ENCODE peak calls at places on chromosomes 4 and X, in five cellular contexts. F is anterior cingulate cortex; V is cerebellar cortex; H is effector CD4-positive, alpha-beta T cell; P is brain pericyte. R is an unnamed sample.

GRCh38 chrX:24890677-24891076 is 125.1 kb downstream of the ARX start:
- DNase-seq in F (no peak), V (no peak), H (no peak), P (no peak), R (no peak)

GRCh38 chr4:23235613-23236390 is 543.1 kb downstream of the GBA3 start:
- DNase-seq in F (no peak), V (no peak), H (no peak), P (no peak), R (no peak)

GRCh38 chr4:20370284-20370683 is 118.6 kb downstream of the SLIT2 start:
- DNase-seq in F (no peak), V (no peak), H (no peak), P (no peak), R (no peak)

GRCh38 chr4:89434364-89434988 is 126.9 kb upstream of the GPRIN3 start:
- DNase-seq in F (no peak), V (peak; percentile 82), H (no peak), P (peak; percentile 5), R (no peak)

GRCh38 chr4:5619913-5620625 is 88.3 kb downstream of the EVC2 start:
- DNase-seq in F (no peak), V (no peak), H (no peak), P (no peak), R (no peak)

GRCh38 chr4:145069361-145069760 is 28.6 kb downstream of the ANAPC10 start:
- DNase-seq in F (no peak), V (no peak), H (no peak), P (no peak), R (no peak)

GRCh38 chrX:95346854-95347253 is 1337.8 kb upstream of the DIAPH2 start:
- DNase-seq in F (no peak), V (no peak), H (no peak), P (no peak), R (no peak)

GRCh38 chrX:2719774-2720447 is 28.8 kb downstream of the CD99 start:
- DNase-seq in F (no peak), V (no peak), H (no peak), P (no peak), R (no peak)

GRCh38 chrX:50697691-50698090 is 116.3 kb downstream of the SHROOM4 start:
- DNase-seq in F (no peak), V (no peak), H (no peak), P (no peak), R (no peak)

GRCh38 chrX:3522016-3522690 is 175.7 kb upstream of the MXRA5 start:
- DNase-seq in F (no peak), V (no peak), H (no peak), P (peak; percentile 15), R (no peak)

GRCh38 chr4:3444351-3445110 is 2.8 kb downstream of the HGFAC start:
- DNase-seq in F (no peak), V (no peak), H (no peak), P (no peak), R (no peak)

GRCh38 chrX:44871114-44871645 is 1.8 kb upstream of the KDM6A start:
- DNase-seq in F (no peak), V (peak; percentile 31), H (no peak), P (no peak), R (no peak)

GRCh38 chr4:111802191-111802590 is 343.1 kb upstream of the FAM241A start:
- DNase-seq in F (no peak), V (no peak), H (no peak), P (no peak), R (no peak)

GRCh38 chrX:40278340-40279090 is 180.8 kb upstream of the BCOR start:
- DNase-seq in F (no peak), V (no peak), H (peak; percentile 57), P (no peak), R (no peak)

GRCh38 chrX:41559662-41560061 is 112.5 kb downstream of the NYX start:
- DNase-seq in F (no peak), V (no peak), H (no peak), P (peak; percentile 40), R (no peak)

GRCh38 chrX:103310592-103311400 is at the start of gene BEX2:
- DNase-seq in F (peak; percentile 54), V (peak; percentile 91), H (peak; percentile 73), P (no peak), R (peak; percentile 53)

GRCh38 chrX:47243351-47243750 is 10.5 kb downstream of the USP11 start:
- DNase-seq in F (no peak), V (no peak), H (no peak), P (no peak), R (no peak)

GRCh38 chrX:150239946-150240642 is 123.0 kb upstream of the MAMLD1 start:
- DNase-seq in F (no peak), V (no peak), H (no peak), P (no peak), R (no peak)

GRCh38 chr4:185839770-185840169 is 27.8 kb upstream of the SORBS2 start:
- DNase-seq in F (no peak), V (peak; percentile 46), H (no peak), P (peak; percentile 75), R (no peak)

GRCh38 chr4:188992706-188993105 is 853.5 kb downstream of the TRIML1 start:
- DNase-seq in F (no peak), V (no peak), H (no peak), P (no peak), R (no peak)

GRCh38 chr4:140049024-140049923 is 104.7 kb downstream of the MAML3 start:
- DNase-seq in F (peak; percentile 14), V (peak; percentile 94), H (peak; percentile 19), P (no peak), R (no peak)

GRCh38 chrX:129797251-129797906 is 17.6 kb downstream of the SASH3 start:
- DNase-seq in F (no peak), V (no peak), H (no peak), P (no peak), R (no peak)

GRCh38 chr4:158630893-158631292 is 40.8 kb downstream of the C4orf46 start:
- DNase-seq in F (no peak), V (no peak), H (no peak), P (no peak), R (no peak)

GRCh38 chr4:40264497-40264896 is 67.7 kb downstream of the RHOH start:
- DNase-seq in F (no peak), V (no peak), H (no peak), P (no peak), R (no peak)

GRCh38 chr4:139557506-139558110 is 1.6 kb upstream of the SETD7 start:
- DNase-seq in F (no peak), V (peak; percentile 11), H (no peak), P (no peak), R (no peak)

GRCh38 chr4:102736636-102737549 is 23.9 kb downstream of the MANBA start:
- DNase-seq in F (no peak), V (no peak), H (no peak), P (no peak), R (no peak)

GRCh38 chrX:24515447-24515846 is 50.4 kb downstream of the PDK3 start:
- DNase-seq in F (no peak), V (peak; percentile 29), H (no peak), P (no peak), R (no peak)

GRCh38 chrX:68684919-68685304 is 37.4 kb downstream of the STARD8 start:
- DNase-seq in F (no peak), V (no peak), H (no peak), P (no peak), R (no peak)

GRCh38 chrX:2315434-2315833 is 185.3 kb downstream of the DHRSX start:
- DNase-seq in F (no peak), V (no peak), H (no peak), P (no peak), R (no peak)

GRCh38 chr4:153257151-153257620 is 52.9 kb downstream of the TRIM2 start:
- DNase-seq in F (peak; percentile 82), V (peak; percentile 95), H (no peak), P (no peak), R (no peak)

GRCh38 chr4:139816856-139817255 is 151.2 kb downstream of the MGST2 start:
- DNase-seq in F (no peak), V (no peak), H (no peak), P (no peak), R (no peak)

GRCh38 chr4:168409089-168409801 is 71.0 kb downstream of the DDX60L start:
- DNase-seq in F (no peak), V (no peak), H (no peak), P (no peak), R (no peak)

R was measured in CD14-positive monocyte.